ENCODE peak calls at places on chromosomes 7 and 10, in six cellular contexts. One of them, this sample, is unnamed.

GRCh38 chr7:116425647-116426209 is 73.8 kb upstream of the CAV2 start:
- DNase-seq in progenitor cell of endocrine pancreas: no peak
- DNase-seq in kidney glomerular epithelial cell: no peak
- DNase-seq in kidney tubule cell: no peak
- DNase-seq in H7: no peak
- DNase-seq in cardiac fibroblast: no peak
- DNase-seq in this sample: no peak

GRCh38 chr7:104971290-104972071 is 42.5 kb upstream of the KMT2E start:
- DNase-seq in cardiac fibroblast: peak; percentile 67
- DNase-seq in H7: no peak
- DNase-seq in kidney tubule cell: no peak
- DNase-seq in kidney glomerular epithelial cell: no peak
- DNase-seq in progenitor cell of endocrine pancreas: no peak
- DNase-seq in this sample: no peak

GRCh38 chr10:101217450-101218281 is 11.6 kb downstream of the LBX1 start:
- DNase-seq in kidney tubule cell: peak; percentile 44
- DNase-seq in progenitor cell of endocrine pancreas: peak; percentile 62
- DNase-seq in cardiac fibroblast: peak; percentile 37
- DNase-seq in H7: peak; percentile 92
- DNase-seq in kidney glomerular epithelial cell: no peak
- DNase-seq in this sample: peak; percentile 70

GRCh38 chr10:113340255-113340654 is 212.6 kb upstream of the HABP2 start:
- DNase-seq in progenitor cell of endocrine pancreas: no peak
- DNase-seq in kidney tubule cell: no peak
- DNase-seq in kidney glomerular epithelial cell: no peak
- DNase-seq in cardiac fibroblast: no peak
- DNase-seq in H7: no peak
- DNase-seq in this sample: no peak

GRCh38 chr7:76155938-76156337 is 45.8 kb upstream of the SRRM3 start:
- DNase-seq in cardiac fibroblast: peak; percentile 86
- DNase-seq in progenitor cell of endocrine pancreas: no peak
- DNase-seq in kidney tubule cell: peak; percentile 19
- DNase-seq in kidney glomerular epithelial cell: no peak
- DNase-seq in H7: no peak
- DNase-seq in this sample: peak; percentile 57

GRCh38 chr10:112716076-112716475 is 234.0 kb upstream of the TCF7L2 start:
- DNase-seq in kidney tubule cell: no peak
- DNase-seq in kidney glomerular epithelial cell: no peak
- DNase-seq in cardiac fibroblast: no peak
- DNase-seq in progenitor cell of endocrine pancreas: no peak
- DNase-seq in H7: no peak
- DNase-seq in this sample: no peak

GRCh38 chr10:121073743-121074142 is 222.6 kb downstream of the WDR11 start:
- DNase-seq in cardiac fibroblast: no peak
- DNase-seq in progenitor cell of endocrine pancreas: no peak
- DNase-seq in kidney tubule cell: no peak
- DNase-seq in kidney glomerular epithelial cell: no peak
- DNase-seq in H7: no peak
- DNase-seq in this sample: no peak

GRCh38 chr10:470339-471003 is 219.0 kb downstream of the DIP2C start:
- DNase-seq in kidney glomerular epithelial cell: no peak
- DNase-seq in cardiac fibroblast: no peak
- DNase-seq in H7: no peak
- DNase-seq in progenitor cell of endocrine pancreas: no peak
- DNase-seq in kidney tubule cell: no peak
- DNase-seq in this sample: no peak

GRCh38 chr10:4812952-4813351 is 13.1 kb upstream of the AKR1E2 start:
- DNase-seq in kidney tubule cell: peak; percentile 96
- DNase-seq in progenitor cell of endocrine pancreas: no peak
- DNase-seq in H7: no peak
- DNase-seq in cardiac fibroblast: peak; percentile 46
- DNase-seq in kidney glomerular epithelial cell: peak; percentile 82
- DNase-seq in this sample: no peak

GRCh38 chr10:121069061-121069850 is 218.1 kb downstream of the WDR11 start:
- DNase-seq in cardiac fibroblast: no peak
- DNase-seq in H7: no peak
- DNase-seq in kidney glomerular epithelial cell: no peak
- DNase-seq in kidney tubule cell: peak; percentile 87
- DNase-seq in progenitor cell of endocrine pancreas: no peak
- DNase-seq in this sample: no peak

GRCh38 chr7:73432676-73433075 is 902 bp upstream of the FZD9 start:
- DNase-seq in progenitor cell of endocrine pancreas: no peak
- DNase-seq in kidney glomerular epithelial cell: no peak
- DNase-seq in kidney tubule cell: no peak
- DNase-seq in cardiac fibroblast: no peak
- DNase-seq in H7: no peak
- DNase-seq in this sample: no peak

GRCh38 chr7:55449992-55450535 is 84.9 kb downstream of the LANCL2 start:
- DNase-seq in kidney glomerular epithelial cell: no peak
- DNase-seq in cardiac fibroblast: no peak
- DNase-seq in progenitor cell of endocrine pancreas: no peak
- DNase-seq in H7: no peak
- DNase-seq in kidney tubule cell: no peak
- DNase-seq in this sample: no peak

GRCh38 chr10:31700222-31700621 is 228.4 kb downstream of the ARHGAP12 start:
- DNase-seq in cardiac fibroblast: peak; percentile 31
- DNase-seq in kidney tubule cell: no peak
- DNase-seq in kidney glomerular epithelial cell: no peak
- DNase-seq in H7: no peak
- DNase-seq in progenitor cell of endocrine pancreas: no peak
- DNase-seq in this sample: no peak

GRCh38 chr10:76469675-76470074 is 1038.3 kb downstream of the LRMDA start:
- DNase-seq in H7: no peak
- DNase-seq in progenitor cell of endocrine pancreas: no peak
- DNase-seq in kidney tubule cell: no peak
- DNase-seq in kidney glomerular epithelial cell: no peak
- DNase-seq in cardiac fibroblast: peak; percentile 5
- DNase-seq in this sample: no peak

This sample was measured in A673.